ENCODE peak calls at places on chromosomes 11 and 22, in six cellular contexts. H, Y, M, T, L and U are unnamed samples.
A peak's percentile ranks its signal among the peaks of the same experiment; 100 is the strongest.

GRCh38 chr22:42560381-42560780 is 6.6 kb downstream of the SERHL2 start:
- DNase-seq in H (no peak), Y (no peak), M (no peak), T (no peak), L (no peak), U (no peak)

GRCh38 chr11:66267379-66268209 is 845 bp upstream of the RAB1B start:
- DNase-seq in H (peak; percentile 85), Y (peak; percentile 57), M (no peak), T (peak; percentile 93), L (peak; percentile 97), U (peak; percentile 83)

GRCh38 chr11:103528596-103528995 is 419.4 kb downstream of the DYNC2H1 start:
- DNase-seq in H (no peak), Y (no peak), M (no peak), T (no peak), L (no peak), U (peak; percentile 46)

GRCh38 chr11:6572215-6572614 is 31.2 kb downstream of the RRP8 start:
- DNase-seq in H (no peak), Y (no peak), M (peak; percentile 54), T (no peak), L (no peak), U (peak; percentile 88)

GRCh38 chr11:1101318-1102089 is 26.8 kb downstream of the MUC2 start:
- DNase-seq in H (no peak), Y (no peak), M (no peak), T (no peak), L (peak; percentile 74), U (no peak)

GRCh38 chr11:94150704-94151103 is 22.1 kb downstream of the PANX1 start:
- DNase-seq in H (no peak), Y (no peak), M (no peak), T (no peak), L (no peak), U (no peak)

GRCh38 chr11:20008190-20008801 is 152.0 kb downstream of the DBX1 start:
- DNase-seq in H (no peak), Y (no peak), M (no peak), T (no peak), L (no peak), U (no peak)

GRCh38 chr11:10305964-10306918 is 1.4 kb downstream of the ADM start:
- DNase-seq in H (no peak), Y (no peak), M (no peak), T (no peak), L (peak; percentile 82), U (peak; percentile 36)

GRCh38 chr22:30829901-30830550 is 135.4 kb downstream of the OSBP2 start:
- DNase-seq in H (no peak), Y (no peak), M (peak; percentile 86), T (no peak), L (no peak), U (peak; percentile 95)

GRCh38 chr22:46545041-46545796 is 7.8 kb upstream of the CELSR1 start:
- DNase-seq in H (no peak), Y (no peak), M (no peak), T (no peak), L (no peak), U (no peak)

GRCh38 chr11:35967042-35967441 is 23.2 kb downstream of the LDLRAD3 start:
- DNase-seq in H (no peak), Y (no peak), M (no peak), T (peak; percentile 52), L (no peak), U (no peak)

GRCh38 chr11:76599041-76600013 is 71.2 kb downstream of the LRRC32 start:
- DNase-seq in H (no peak), Y (no peak), M (no peak), T (no peak), L (no peak), U (no peak)

GRCh38 chr22:46639843-46640242 is 19.7 kb downstream of the GRAMD4 start:
- DNase-seq in H (no peak), Y (no peak), M (no peak), T (no peak), L (peak; percentile 28), U (no peak)

GRCh38 chr11:117929568-117930207 is 486 bp upstream of the TMPRSS13 start:
- DNase-seq in H (no peak), Y (no peak), M (no peak), T (no peak), L (no peak), U (no peak)

GRCh38 chr11:69669486-69669885 is 5.7 kb downstream of the LTO1 start:
- DNase-seq in H (no peak), Y (no peak), M (no peak), T (no peak), L (no peak), U (no peak)

GRCh38 chr11:67082071-67082791 is 25.6 kb downstream of the RHOD start:
- DNase-seq in H (no peak), Y (no peak), M (no peak), T (no peak), L (no peak), U (no peak)

GRCh38 chr11:59669611-59670009 is 773 bp upstream of the PATL1 start:
- DNase-seq in H (peak; percentile 31), Y (no peak), M (no peak), T (peak; percentile 35), L (peak; percentile 86), U (peak; percentile 74)

GRCh38 chr22:40518840-40519239 is 117.7 kb downstream of the MRTFA start:
- DNase-seq in H (no peak), Y (no peak), M (no peak), T (no peak), L (no peak), U (no peak)

GRCh38 chr22:29150701-29151100 is 55.0 kb upstream of the EMID1 start:
- DNase-seq in H (no peak), Y (no peak), M (no peak), T (no peak), L (no peak), U (no peak)

GRCh38 chr22:41177626-41178424 is 27.3 kb upstream of the L3MBTL2 start:
- DNase-seq in H (no peak), Y (no peak), M (no peak), T (no peak), L (no peak), U (peak; percentile 25)

DNA sequence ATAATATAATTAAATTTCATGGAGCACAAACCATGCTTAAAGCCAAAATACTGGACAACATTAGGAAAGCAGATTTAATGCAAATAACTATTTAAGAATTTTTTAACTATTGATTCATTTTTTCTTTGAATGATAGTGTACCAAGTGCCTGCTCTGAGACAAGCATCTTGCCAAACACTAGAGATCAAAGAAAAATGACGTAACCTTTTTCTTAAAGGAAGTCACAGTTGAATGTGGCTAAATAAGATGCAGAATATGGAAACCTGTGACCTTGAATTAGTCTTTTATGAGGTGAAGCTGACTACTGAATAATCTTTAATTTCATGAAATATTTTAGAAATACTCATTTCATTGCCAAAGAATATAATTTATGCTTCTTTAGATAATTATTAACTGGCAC is 104.0 kb downstream of the MSANTD4 start:
- DNase-seq in H (no peak), Y (no peak), M (no peak), T (no peak), L (no peak), U (no peak)
- TF ChIP-seq CTCF in H (no peak), Y (no peak), M (no peak), T (no peak), L (no peak), U (no peak)

GRCh38 chr11:25562417-25562816 is 769.5 kb upstream of the ANO3 start:
- DNase-seq in H (no peak), Y (no peak), M (no peak), T (peak; percentile 15), L (no peak), U (no peak)

DNA sequence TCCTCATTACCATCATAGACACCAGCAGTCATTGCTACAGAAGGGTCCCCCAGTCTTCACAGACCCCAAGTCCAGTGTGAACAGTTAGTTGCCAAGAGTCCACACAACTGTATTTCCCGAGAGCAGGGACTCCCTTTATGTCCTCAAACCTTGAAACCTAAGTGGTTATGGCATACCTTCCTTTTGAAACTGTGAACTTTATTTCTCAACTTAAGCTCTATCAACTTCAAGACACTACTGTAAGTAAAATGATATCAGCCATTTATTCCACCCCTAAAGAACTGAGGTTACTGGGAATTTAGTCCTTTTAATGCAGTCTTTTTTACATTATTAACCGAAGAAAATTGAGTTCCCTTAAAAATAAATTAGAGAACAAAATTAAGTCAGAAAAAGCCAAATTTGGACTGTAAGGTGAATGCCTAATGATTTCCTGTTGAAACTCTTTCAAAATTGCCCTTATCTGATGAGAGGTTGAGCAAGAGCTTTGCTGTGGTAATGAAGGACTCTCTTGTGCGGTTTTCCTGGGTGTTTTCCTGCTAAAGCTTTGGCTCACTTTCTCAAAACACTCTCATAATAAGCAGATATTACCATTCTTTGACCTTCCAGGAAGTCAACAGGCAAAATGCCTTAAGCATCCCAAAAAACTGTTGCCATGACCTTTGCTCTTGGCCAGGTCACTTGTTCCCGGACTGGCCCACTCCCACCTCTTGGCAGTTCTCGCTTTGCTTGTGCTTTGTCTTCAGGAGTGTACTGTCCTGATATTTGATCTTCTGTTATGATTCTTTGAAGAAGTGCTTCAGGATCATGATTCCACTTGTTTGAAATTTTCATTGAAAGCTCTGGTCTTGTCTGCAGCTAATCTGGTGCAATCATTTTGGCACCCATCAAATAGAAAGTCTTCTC is 765.4 kb upstream of the ANO3 start:
- DNase-seq in H (peak; percentile 20), Y (no peak), M (no peak), T (peak; percentile 6), L (peak; percentile 24), U (no peak)
- TF ChIP-seq CTCF in H (no peak), Y (no peak), M (no peak), T (no peak), L (no peak), U (no peak)

GRCh38 chr22:45285431-45286058 is 796 bp downstream of the UPK3A start:
- DNase-seq in H (no peak), Y (no peak), M (no peak), T (no peak), L (no peak), U (no peak)
- TF ChIP-seq CTCF in H (no peak), Y (peak; percentile 18), M (no peak), T (no peak), L (no peak), U (no peak)

DNA sequence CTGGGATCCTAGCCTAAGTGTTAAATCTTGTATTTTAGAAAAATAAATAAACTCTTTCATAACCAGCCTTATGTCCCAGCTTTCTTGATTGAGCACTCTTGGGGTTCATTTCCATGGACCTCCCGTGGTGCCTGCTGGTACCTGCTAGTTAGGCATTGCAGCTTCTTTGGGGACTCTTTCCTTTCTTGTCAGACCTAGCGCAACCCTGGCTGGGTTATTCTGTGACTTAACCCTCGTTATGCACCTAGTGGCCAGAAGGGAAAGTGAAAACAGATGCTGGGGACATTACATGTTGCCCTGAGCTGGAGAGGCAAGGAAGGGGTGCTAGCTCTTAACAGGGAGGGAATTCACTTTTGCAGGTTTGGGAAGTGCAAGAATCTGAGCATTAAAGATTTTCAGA is 46.8 kb downstream of the APIP start:
- DNase-seq in H (no peak), Y (no peak), M (no peak), T (no peak), L (no peak), U (no peak)
- TF ChIP-seq CTCF in H (no peak), Y (no peak), M (peak; percentile 16), T (no peak), L (no peak), U (no peak)